ENCODE peak calls at places on chromosomes 1 and 21, in four cellular contexts. O, W, Y and J are unnamed samples.
A peak's percentile ranks its signal among the peaks of the same experiment; 100 is the strongest.

GRCh38 chr21:26389971-26390641 is 183.0 kb downstream of the CYYR1 start:
- DNase-seq in O (no peak), Y (peak; percentile 44), W (peak; percentile 91), J (peak; percentile 26)

GRCh38 chr1:62082456-62083363 is 111.9 kb upstream of the L1TD1 start:
- DNase-seq in Y (peak; percentile 55), O (no peak), W (peak; percentile 40), J (peak; percentile 65)

GRCh38 chr1:93661829-93662474 is 19.7 kb downstream of the BCAR3 start:
- DNase-seq in O (no peak), W (peak; percentile 68), Y (no peak), J (no peak)

GRCh38 chr1:245687636-245688535 is 533.1 kb downstream of the KIF26B start:
- DNase-seq in Y (no peak), O (peak; percentile 75), W (no peak), J (no peak)

GRCh38 chr1:6351480-6352137 is 42.0 kb downstream of the ACOT7 start:
- DNase-seq in Y (no peak), O (no peak), W (no peak), J (no peak)

GRCh38 chr1:29364101-29364678 is 127.9 kb downstream of the PTPRU start:
- DNase-seq in O (no peak), Y (no peak), W (no peak), J (no peak)

GRCh38 chr1:111690306-111690617 is 48.9 kb downstream of the INKA2 start:
- DNase-seq in W (peak; percentile 91), Y (peak; percentile 35), O (no peak), J (no peak)

GRCh38 chr1:159091547-159092397 is 15.2 kb upstream of the AIM2 start:
- DNase-seq in Y (peak; percentile 6), W (no peak), O (no peak), J (no peak)

GRCh38 chr1:180953791-180954721 is 41.4 kb downstream of the KIAA1614 start:
- DNase-seq in O (peak; percentile 87), Y (no peak), W (no peak), J (no peak)

GRCh38 chr1:84582802-84583587 is 8.8 kb upstream of the CTBS start:
- DNase-seq in W (peak; percentile 2), Y (peak; percentile 11), O (no peak), J (peak; percentile 41)

GRCh38 chr1:220239945-220240344 is 32.3 kb downstream of the RAB3GAP2 start:
- DNase-seq in W (no peak), O (no peak), Y (no peak), J (no peak)

GRCh38 chr1:56901720-56902119 is 47.1 kb downstream of the C8A start:
- DNase-seq in O (no peak), W (peak; percentile 36), Y (no peak), J (no peak)

GRCh38 chr1:202376247-202376646 is 27.7 kb downstream of the PPP1R12B start:
- DNase-seq in W (no peak), Y (no peak), O (no peak), J (no peak)

GRCh38 chr1:41500378-41500777 is 15.9 kb upstream of the EDN2 start:
- DNase-seq in O (no peak), W (peak; percentile 89), Y (no peak), J (no peak)

GRCh38 chr1:1199141-1199960 is 7.0 kb downstream of the TNFRSF18 start:
- DNase-seq in W (no peak), O (peak; percentile 70), Y (no peak), J (no peak)

GRCh38 chr1:181134543-181135461 is 46.3 kb downstream of the IER5 start:
- DNase-seq in W (peak; percentile 10), O (peak; percentile 85), Y (peak; percentile 88), J (peak; percentile 77)

GRCh38 chr1:902802-903201 is 20.9 kb upstream of the SAMD11 start:
- DNase-seq in W (no peak), O (no peak), Y (no peak), J (no peak)

GRCh38 chr1:5374176-5374575 is 618.0 kb downstream of the NPHP4 start:
- DNase-seq in Y (no peak), W (no peak), O (no peak), J (no peak)

GRCh38 chr21:38679531-38679930 is 126.2 kb upstream of the ETS2 start:
- DNase-seq in W (peak; percentile 50), O (no peak), Y (no peak), J (no peak)

GRCh38 chr21:35096959-35097358 is 47.9 kb upstream of the RUNX1 start:
- DNase-seq in W (no peak), O (no peak), Y (no peak), J (no peak)

GRCh38 chr1:154705544-154705943 is 97.6 kb upstream of the ADAR start:
- DNase-seq in O (no peak), Y (no peak), W (no peak), J (no peak)

GRCh38 chr1:3669421-3669821 is 17.1 kb downstream of the TP73 start:
- DNase-seq in O (peak; percentile 72), W (no peak), Y (no peak), J (no peak)

GRCh38 chr1:21622466-21623315 is 46.5 kb downstream of the RAP1GAP start:
- DNase-seq in Y (no peak), O (no peak), W (peak; percentile 51), J (no peak)

GRCh38 chr1:59994302-59995198 is 68.0 kb upstream of the CYP2J2 start:
- DNase-seq in W (peak; percentile 98), O (no peak), Y (no peak), J (no peak)

GRCh38 chr21:41360072-41360821 is 1.6 kb upstream of the MX2 start:
- DNase-seq in W (no peak), O (peak; percentile 80), Y (no peak), J (peak; percentile 43)

GRCh38 chr1:245692318-245692717 is 537.5 kb downstream of the KIF26B start:
- DNase-seq in W (no peak), O (peak; percentile 58), Y (no peak), J (no peak)

GRCh38 chr1:153962088-153963029 is 978 bp downstream of the SLC39A1 start:
- DNase-seq in Y (no peak), W (peak; percentile 72), O (peak; percentile 83), J (no peak)

GRCh38 chr1:7393141-7393540 is 378.0 kb upstream of the VAMP3 start:
- DNase-seq in O (peak; percentile 11), W (no peak), Y (no peak), J (no peak)

GRCh38 chr1:19605884-19606442 is 38.1 kb upstream of the NBL1 start:
- DNase-seq in O (no peak), W (no peak), Y (no peak), J (no peak)

GRCh38 chr1:220887868-220888664 is 8.8 kb downstream of the HLX start:
- DNase-seq in Y (no peak), W (no peak), O (peak; percentile 74), J (no peak)